ENCODE peak calls at places on chromosomes 2 and 18, in eight cellular contexts. One of them, this sample, is unnamed.

GRCh38 chr2:28613181-28613580 is 117.3 kb downstream of the PLB1 start:
- DNase-seq in OCI-LY7: no peak
- DNase-seq in psoas muscle: no peak
- DNase-seq in hepatocyte: no peak
- DNase-seq in natural killer cell: no peak
- DNase-seq in GM12864: no peak
- DNase-seq in AG04450: no peak
- DNase-seq in left lung: no peak
- DNase-seq in this sample: no peak

GRCh38 chr2:211157856-211158463 is 601.6 kb downstream of the CPS1 start:
- DNase-seq in OCI-LY7: peak
- DNase-seq in psoas muscle: peak
- DNase-seq in hepatocyte: peak
- DNase-seq in natural killer cell: peak
- DNase-seq in GM12864: peak
- DNase-seq in AG04450: no peak
- DNase-seq in left lung: peak
- DNase-seq in this sample: peak

GRCh38 chr2:8021942-8022341 is 659.9 kb upstream of the ID2 start:
- DNase-seq in OCI-LY7: no peak
- DNase-seq in psoas muscle: no peak
- DNase-seq in hepatocyte: no peak
- DNase-seq in natural killer cell: no peak
- DNase-seq in GM12864: no peak
- DNase-seq in AG04450: no peak
- DNase-seq in left lung: no peak
- DNase-seq in this sample: no peak

GRCh38 chr18:27728659-27729058 is 448.3 kb downstream of the CDH2 start:
- DNase-seq in OCI-LY7: no peak
- DNase-seq in psoas muscle: no peak
- DNase-seq in hepatocyte: no peak
- DNase-seq in natural killer cell: no peak
- DNase-seq in GM12864: no peak
- DNase-seq in AG04450: no peak
- DNase-seq in left lung: no peak
- DNase-seq in this sample: no peak

GRCh38 chr2:40259900-40260299 is 192.0 kb downstream of the SLC8A1 start:
- DNase-seq in OCI-LY7: no peak
- DNase-seq in psoas muscle: no peak
- DNase-seq in hepatocyte: no peak
- DNase-seq in natural killer cell: no peak
- DNase-seq in GM12864: no peak
- DNase-seq in AG04450: no peak
- DNase-seq in left lung: no peak
- DNase-seq in this sample: no peak

GRCh38 chr2:11446733-11447248 is 19.2 kb downstream of the E2F6 start:
- DNase-seq in OCI-LY7: peak
- DNase-seq in psoas muscle: peak
- DNase-seq in hepatocyte: peak
- DNase-seq in natural killer cell: no peak
- DNase-seq in GM12864: peak
- DNase-seq in AG04450: peak
- DNase-seq in left lung: no peak
- DNase-seq in this sample: peak

GRCh38 chr2:147989102-147989501 is 31.4 kb downstream of the ORC4 start:
- DNase-seq in OCI-LY7: no peak
- DNase-seq in psoas muscle: no peak
- DNase-seq in hepatocyte: no peak
- DNase-seq in natural killer cell: no peak
- DNase-seq in GM12864: no peak
- DNase-seq in AG04450: no peak
- DNase-seq in left lung: no peak
- DNase-seq in this sample: no peak

GRCh38 chr2:172090044-172090946 is 5.0 kb downstream of the DLX1 start:
- DNase-seq in OCI-LY7: no peak
- DNase-seq in psoas muscle: no peak
- DNase-seq in hepatocyte: no peak
- DNase-seq in natural killer cell: no peak
- DNase-seq in GM12864: no peak
- DNase-seq in AG04450: no peak
- DNase-seq in left lung: no peak
- DNase-seq in this sample: no peak

GRCh38 chr2:42132966-42133641 is 36.0 kb upstream of the EML4 start:
- DNase-seq in OCI-LY7: peak
- DNase-seq in psoas muscle: peak
- DNase-seq in hepatocyte: peak
- DNase-seq in natural killer cell: peak
- DNase-seq in GM12864: peak
- DNase-seq in AG04450: peak
- DNase-seq in left lung: peak
- DNase-seq in this sample: peak

GRCh38 chr18:73511751-73512525 is 635.7 kb downstream of the FBXO15 start:
- DNase-seq in OCI-LY7: no peak
- DNase-seq in psoas muscle: no peak
- DNase-seq in hepatocyte: no peak
- DNase-seq in natural killer cell: no peak
- DNase-seq in GM12864: no peak
- DNase-seq in AG04450: peak
- DNase-seq in left lung: no peak
- DNase-seq in this sample: no peak

GRCh38 chr2:201402651-201403573 is 45.8 kb upstream of the FLACC1 start:
- DNase-seq in OCI-LY7: no peak
- DNase-seq in psoas muscle: no peak
- DNase-seq in hepatocyte: no peak
- DNase-seq in natural killer cell: no peak
- DNase-seq in GM12864: no peak
- DNase-seq in AG04450: no peak
- DNase-seq in left lung: no peak
- DNase-seq in this sample: no peak

GRCh38 chr2:1869987-1870386 is 125.7 kb upstream of the PXDN start:
- DNase-seq in OCI-LY7: no peak
- DNase-seq in psoas muscle: no peak
- DNase-seq in hepatocyte: no peak
- DNase-seq in natural killer cell: no peak
- DNase-seq in GM12864: no peak
- DNase-seq in AG04450: no peak
- DNase-seq in left lung: no peak
- DNase-seq in this sample: no peak

GRCh38 chr18:35861367-35862114 is 110.9 kb upstream of the RMP24 start:
- DNase-seq in OCI-LY7: no peak
- DNase-seq in psoas muscle: no peak
- DNase-seq in hepatocyte: no peak
- DNase-seq in natural killer cell: no peak
- DNase-seq in GM12864: peak
- DNase-seq in AG04450: no peak
- DNase-seq in left lung: no peak
- DNase-seq in this sample: no peak

GRCh38 chr2:64865831-64866146 is 123.4 kb upstream of the SLC1A4 start:
- DNase-seq in OCI-LY7: no peak
- DNase-seq in psoas muscle: no peak
- DNase-seq in hepatocyte: no peak
- DNase-seq in natural killer cell: no peak
- DNase-seq in GM12864: no peak
- DNase-seq in AG04450: no peak
- DNase-seq in left lung: no peak
- DNase-seq in this sample: no peak
- TF ChIP-seq CTCF in OCI-LY7: peak
- TF ChIP-seq CTCF in psoas muscle: no peak
- TF ChIP-seq CTCF in hepatocyte: no peak
- TF ChIP-seq CTCF in natural killer cell: peak
- TF ChIP-seq CTCF in GM12864: no peak
- TF ChIP-seq CTCF in AG04450: no peak
- TF ChIP-seq CTCF in left lung: no peak
- TF ChIP-seq CTCF in this sample: peak

DNA sequence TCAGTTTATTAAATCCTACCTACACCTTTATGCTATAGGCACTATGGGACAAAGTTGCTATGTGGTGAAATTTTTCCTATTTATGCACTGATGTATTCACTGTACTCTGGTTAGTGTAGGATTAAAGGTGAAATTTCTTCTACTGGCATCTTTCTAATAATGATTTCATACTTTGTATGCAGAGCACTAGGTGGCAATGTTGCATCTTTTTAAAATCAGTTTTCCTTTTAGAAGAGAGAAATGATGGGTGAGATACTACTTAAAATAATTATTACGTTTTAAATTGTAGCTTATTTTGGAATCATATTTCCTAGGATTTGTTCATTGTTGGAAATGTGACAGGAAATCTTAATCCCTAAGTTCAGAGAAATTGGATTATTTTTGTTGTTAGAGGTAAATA is 150.9 kb downstream of the CD8B2 start:
- DNase-seq in OCI-LY7: peak
- DNase-seq in psoas muscle: no peak
- DNase-seq in hepatocyte: peak
- DNase-seq in natural killer cell: no peak
- DNase-seq in GM12864: no peak
- DNase-seq in AG04450: no peak
- DNase-seq in left lung: no peak
- DNase-seq in this sample: no peak
- TF ChIP-seq CTCF in OCI-LY7: peak
- TF ChIP-seq CTCF in psoas muscle: peak
- TF ChIP-seq CTCF in hepatocyte: peak
- TF ChIP-seq CTCF in natural killer cell: no peak
- TF ChIP-seq CTCF in GM12864: peak
- TF ChIP-seq CTCF in AG04450: peak
- TF ChIP-seq CTCF in left lung: no peak
- TF ChIP-seq CTCF in this sample: peak

GRCh38 chr2:132916219-132916618 is 246.2 kb upstream of the LYPD1 start:
- DNase-seq in OCI-LY7: no peak
- DNase-seq in psoas muscle: no peak
- DNase-seq in hepatocyte: no peak
- DNase-seq in natural killer cell: no peak
- DNase-seq in GM12864: no peak
- DNase-seq in AG04450: no peak
- DNase-seq in left lung: no peak
- DNase-seq in this sample: no peak

GRCh38 chr2:132915812-132916211 is 245.8 kb upstream of the LYPD1 start:
- DNase-seq in OCI-LY7: no peak
- DNase-seq in psoas muscle: no peak
- DNase-seq in hepatocyte: no peak
- DNase-seq in natural killer cell: no peak
- DNase-seq in GM12864: no peak
- DNase-seq in AG04450: no peak
- DNase-seq in left lung: no peak
- DNase-seq in this sample: no peak

GRCh38 chr2:132910432-132910831 is 240.4 kb upstream of the LYPD1 start:
- DNase-seq in OCI-LY7: no peak
- DNase-seq in psoas muscle: no peak
- DNase-seq in hepatocyte: no peak
- DNase-seq in natural killer cell: no peak
- DNase-seq in GM12864: no peak
- DNase-seq in AG04450: no peak
- DNase-seq in left lung: no peak
- DNase-seq in this sample: no peak

GRCh38 chr2:132909427-132909826 is 239.4 kb upstream of the LYPD1 start:
- DNase-seq in OCI-LY7: no peak
- DNase-seq in psoas muscle: no peak
- DNase-seq in hepatocyte: no peak
- DNase-seq in natural killer cell: no peak
- DNase-seq in GM12864: no peak
- DNase-seq in AG04450: no peak
- DNase-seq in left lung: no peak
- DNase-seq in this sample: no peak

DNA sequence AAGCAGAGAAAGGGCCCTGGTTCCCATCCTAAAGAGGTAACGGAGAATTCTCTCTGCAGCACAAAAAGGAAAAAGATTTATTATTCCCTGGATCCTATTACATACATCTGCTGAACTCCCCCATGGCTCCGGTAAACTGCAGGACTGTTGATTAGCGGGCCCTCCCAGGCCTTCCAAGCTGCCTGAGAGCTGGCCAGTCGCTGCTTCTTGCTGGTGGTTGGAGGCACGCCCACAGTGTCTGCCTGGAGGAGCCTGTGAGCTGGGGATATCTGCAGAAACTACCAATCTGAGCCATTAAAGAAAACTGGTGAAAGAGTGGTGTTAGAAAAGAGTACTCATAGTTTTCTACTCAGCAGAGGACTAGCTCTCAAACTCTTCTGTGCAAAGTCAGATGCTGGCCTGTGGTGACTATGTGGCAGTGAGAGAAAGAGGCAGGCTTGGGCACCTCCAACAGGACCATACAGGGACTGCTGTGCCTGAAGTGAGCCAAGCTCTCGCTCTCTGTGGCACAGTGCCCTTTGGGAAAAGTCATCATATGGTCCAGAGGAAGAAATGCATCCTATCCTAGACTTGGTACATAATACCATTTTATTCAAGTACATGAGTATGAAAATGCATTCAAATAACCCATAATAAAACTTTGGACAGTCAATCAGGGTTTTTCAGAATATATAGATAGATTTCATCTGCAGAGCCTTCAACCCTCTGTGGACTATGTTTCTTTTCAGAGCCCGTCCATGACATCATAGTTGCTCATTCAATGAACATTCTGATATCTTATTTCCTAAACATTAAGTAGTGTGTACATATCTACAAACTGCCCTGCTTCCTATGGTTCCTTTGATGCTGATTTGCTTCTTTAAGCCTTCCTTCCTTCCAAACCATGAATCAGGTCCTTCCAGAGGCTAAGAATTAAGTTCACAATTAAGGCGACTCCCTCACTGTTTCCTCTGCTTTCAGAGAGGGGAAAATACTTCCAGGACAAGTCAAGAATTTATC is 242.0 kb upstream of the LYPD1 start:
- DNase-seq in OCI-LY7: no peak
- DNase-seq in psoas muscle: no peak
- DNase-seq in hepatocyte: peak
- DNase-seq in natural killer cell: no peak
- DNase-seq in GM12864: no peak
- DNase-seq in AG04450: peak
- DNase-seq in left lung: no peak
- DNase-seq in this sample: no peak
- TF ChIP-seq CTCF in OCI-LY7: no peak
- TF ChIP-seq CTCF in psoas muscle: no peak
- TF ChIP-seq CTCF in hepatocyte: peak
- TF ChIP-seq CTCF in natural killer cell: no peak
- TF ChIP-seq CTCF in GM12864: no peak
- TF ChIP-seq CTCF in AG04450: no peak
- TF ChIP-seq CTCF in left lung: no peak
- TF ChIP-seq CTCF in this sample: peak

GRCh38 chr2:142014536-142014935 is 116.3 kb downstream of the LRP1B start:
- DNase-seq in OCI-LY7: no peak
- DNase-seq in psoas muscle: no peak
- DNase-seq in hepatocyte: no peak
- DNase-seq in natural killer cell: no peak
- DNase-seq in GM12864: no peak
- DNase-seq in AG04450: no peak
- DNase-seq in left lung: no peak
- DNase-seq in this sample: no peak

GRCh38 chr2:142012797-142013196 is 118.0 kb downstream of the LRP1B start:
- DNase-seq in OCI-LY7: no peak
- DNase-seq in psoas muscle: no peak
- DNase-seq in hepatocyte: no peak
- DNase-seq in natural killer cell: no peak
- DNase-seq in GM12864: no peak
- DNase-seq in AG04450: no peak
- DNase-seq in left lung: no peak
- DNase-seq in this sample: no peak

GRCh38 chr2:142008135-142008744 is 122.6 kb downstream of the LRP1B start:
- DNase-seq in OCI-LY7: no peak
- DNase-seq in psoas muscle: no peak
- DNase-seq in hepatocyte: peak
- DNase-seq in natural killer cell: no peak
- DNase-seq in GM12864: no peak
- DNase-seq in AG04450: no peak
- DNase-seq in left lung: no peak
- DNase-seq in this sample: no peak

GRCh38 chr2:142010871-142011270 is 119.9 kb downstream of the LRP1B start:
- DNase-seq in OCI-LY7: no peak
- DNase-seq in psoas muscle: no peak
- DNase-seq in hepatocyte: no peak
- DNase-seq in natural killer cell: no peak
- DNase-seq in GM12864: no peak
- DNase-seq in AG04450: no peak
- DNase-seq in left lung: no peak
- DNase-seq in this sample: no peak
- TF ChIP-seq CTCF in OCI-LY7: no peak
- TF ChIP-seq CTCF in psoas muscle: no peak
- TF ChIP-seq CTCF in hepatocyte: no peak
- TF ChIP-seq CTCF in natural killer cell: no peak
- TF ChIP-seq CTCF in GM12864: no peak
- TF ChIP-seq CTCF in AG04450: no peak
- TF ChIP-seq CTCF in left lung: no peak
- TF ChIP-seq CTCF in this sample: no peak

This sample was measured in progenitor cell of endocrine pancreas.